ENCODE peak calls at places on chromosome 19, in eight cellular contexts. V, B, N, W, P, C, Q and I are unnamed samples.

GRCh38 chr19:49916839-49917733 is 11.9 kb upstream of the ATF5 start:
- DNase-seq in Q (no peak), P (no peak), C (no peak), V (no peak), N (no peak), W (no peak), B (no peak), I (no peak)

GRCh38 chr19:39465956-39466747 is 14.5 kb upstream of the TIMM50 start:
- DNase-seq in P (no peak), N (no peak), B (no peak), V (no peak), Q (no peak), C (no peak), W (no peak), I (no peak)

GRCh38 chr19:1026189-1027019 is at the start of gene CNN2:
- DNase-seq in B (no peak), C (peak), Q (peak), W (peak), V (peak), N (peak), P (no peak), I (no peak)

GRCh38 chr19:43711751-43712355 is 4.0 kb upstream of the IRGC start:
- DNase-seq in C (no peak), Q (no peak), P (no peak), V (no peak), B (no peak), N (no peak), W (no peak), I (no peak)

GRCh38 chr19:3238066-3238561 is 13.7 kb downstream of the CELF5 start:
- DNase-seq in Q (no peak), N (no peak), B (no peak), C (no peak), W (no peak), P (no peak), V (no peak), I (no peak)

GRCh38 chr19:18506545-18506944 is 15.3 kb downstream of the ELL start:
- DNase-seq in N (no peak), C (no peak), P (no peak), V (no peak), Q (no peak), W (no peak), B (no peak), I (no peak)

GRCh38 chr19:5219551-5220304 is 120.9 kb downstream of the PTPRS start:
- DNase-seq in V (no peak), W (no peak), N (no peak), Q (no peak), P (no peak), C (no peak), B (no peak), I (no peak)

GRCh38 chr19:45322311-45322710 is 364 bp downstream of the CKM start:
- DNase-seq in B (no peak), W (no peak), Q (no peak), N (no peak), C (no peak), V (no peak), P (no peak), I (no peak)

GRCh38 chr19:35717665-35718344 is at the start of gene KMT2B:
- DNase-seq in B (no peak), V (no peak), C (no peak), Q (no peak), N (peak), W (no peak), P (no peak), I (peak)

GRCh38 chr19:35373492-35373891 is 2.6 kb downstream of the GPR42 start:
- DNase-seq in P (no peak), W (no peak), N (no peak), B (no peak), V (no peak), Q (no peak), C (no peak), I (no peak)

GRCh38 chr19:11422163-11423068 is 3.3 kb upstream of the RGL3 start:
- DNase-seq in Q (peak), V (peak), N (peak), W (peak), C (peak), B (no peak), P (no peak), I (no peak)

GRCh38 chr19:16888629-16889371 is at the start of gene F2RL3:
- DNase-seq in B (no peak), W (no peak), N (peak), V (peak), Q (peak), P (no peak), C (no peak), I (no peak)

GRCh38 chr19:9842834-9843625 is 7.9 kb downstream of the PIN1 start:
- DNase-seq in B (no peak), P (no peak), V (no peak), Q (no peak), C (no peak), W (peak), N (no peak), I (no peak)

GRCh38 chr19:9936151-9937000 is at the start of gene OLFM2:
- DNase-seq in C (no peak), V (peak), P (no peak), W (peak), B (no peak), N (no peak), Q (no peak), I (no peak)

GRCh38 chr19:18336121-18336520 is 4.3 kb upstream of the PGPEP1 start:
- DNase-seq in B (no peak), P (no peak), N (no peak), V (no peak), W (no peak), C (no peak), Q (no peak), I (no peak)

GRCh38 chr19:57466489-57466888 is 9.5 kb upstream of the VN1R1 start:
- DNase-seq in C (no peak), B (no peak), P (no peak), V (peak), N (no peak), W (no peak), Q (no peak), I (no peak)

GRCh38 chr19:57465680-57466381 is 8.9 kb upstream of the VN1R1 start:
- DNase-seq in Q (peak), B (no peak), V (no peak), W (no peak), N (peak), P (no peak), C (peak), I (no peak)
- TF ChIP-seq CTCF in Q (peak), B (peak), V (peak), W (no peak), N (peak), P (peak), C (peak), I (no peak)

DNA sequence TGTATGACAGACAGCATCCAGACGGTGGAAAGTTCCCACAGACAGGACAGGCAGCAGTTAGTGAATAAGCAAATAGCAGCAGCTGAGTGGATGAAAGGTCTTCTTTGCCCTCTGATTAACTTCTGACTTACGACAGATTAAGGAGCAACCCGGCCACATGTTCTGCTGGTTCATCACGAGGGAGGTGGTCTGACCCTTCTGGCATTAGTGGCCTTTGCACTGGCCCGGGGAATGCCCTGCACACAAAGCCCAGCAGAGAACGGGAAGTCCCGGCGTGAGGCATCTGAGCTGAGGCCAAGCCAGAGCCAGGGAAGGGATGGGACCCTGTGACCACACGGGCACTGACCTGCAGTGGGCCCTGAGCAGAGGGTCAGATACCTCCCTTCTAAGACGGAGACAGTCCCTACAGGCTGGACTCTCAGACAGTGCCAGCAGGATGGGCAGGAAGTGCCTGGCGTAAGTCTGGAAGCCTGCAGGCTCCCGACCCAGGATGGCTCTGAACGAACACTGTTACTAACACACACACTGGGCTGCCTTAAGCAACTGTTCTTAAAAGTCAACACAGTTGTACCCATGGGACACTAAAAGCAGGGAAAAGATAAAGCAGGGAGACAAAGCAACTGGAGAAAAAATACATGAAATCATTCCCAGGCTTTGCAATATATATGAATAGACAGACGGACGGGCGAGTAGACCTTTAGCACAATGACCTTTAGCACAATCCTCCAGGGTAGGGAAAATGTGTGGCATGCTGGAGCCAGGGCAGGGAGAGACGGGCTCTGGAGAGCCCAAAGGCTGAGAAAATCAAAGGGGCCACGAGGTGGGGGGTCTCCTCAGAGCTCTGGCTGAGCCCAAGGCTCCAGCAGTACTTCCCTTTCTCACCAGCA is 6.3 kb downstream of the C19orf12 start:
- DNase-seq in C (peak), N (no peak), Q (peak), B (no peak), W (peak), V (peak), P (peak), I (no peak)
- TF ChIP-seq CTCF in C (no peak), N (no peak), Q (no peak), B (no peak), W (no peak), V (no peak), P (no peak), I (no peak)

GRCh38 chr19:13761423-13761822 is 2.9 kb upstream of the MRI1 start:
- DNase-seq in Q (no peak), P (no peak), W (no peak), C (no peak), V (no peak), B (no peak), N (no peak), I (no peak)
- TF ChIP-seq CTCF in Q (no peak), P (peak), W (no peak), C (no peak), V (no peak), B (no peak), N (no peak), I (peak)

DNA sequence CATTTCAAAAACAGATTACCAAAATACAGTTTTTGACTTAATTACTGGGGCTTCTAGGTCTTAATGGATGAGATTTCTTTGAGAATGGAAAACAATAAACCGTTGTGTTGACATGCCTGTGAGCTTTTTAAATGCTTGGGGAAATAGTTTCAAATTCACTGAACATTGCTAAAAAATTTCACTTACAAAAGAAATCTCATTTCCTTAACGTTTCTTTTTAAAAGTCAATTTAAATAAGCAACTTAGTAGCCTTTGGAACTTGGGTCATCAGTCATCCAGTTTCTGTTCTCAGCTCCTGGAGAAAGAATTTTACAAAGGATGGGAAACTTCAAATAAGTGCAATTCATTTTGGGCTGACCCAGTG is 4.4 kb downstream of the ZC3H4 start:
- DNase-seq in W (no peak), Q (no peak), V (no peak), N (no peak), P (no peak), C (no peak), B (no peak), I (no peak)
- TF ChIP-seq CTCF in W (no peak), Q (no peak), V (no peak), N (no peak), P (no peak), C (no peak), B (no peak), I (no peak)

GRCh38 chr19:47350599-47350998 is 1.5 kb downstream of the DHX34 start:
- DNase-seq in V (no peak), P (no peak), N (no peak), W (no peak), C (no peak), B (no peak), Q (no peak), I (no peak)
- TF ChIP-seq CTCF in V (no peak), P (no peak), N (no peak), W (no peak), C (no peak), B (no peak), Q (no peak), I (no peak)

DNA sequence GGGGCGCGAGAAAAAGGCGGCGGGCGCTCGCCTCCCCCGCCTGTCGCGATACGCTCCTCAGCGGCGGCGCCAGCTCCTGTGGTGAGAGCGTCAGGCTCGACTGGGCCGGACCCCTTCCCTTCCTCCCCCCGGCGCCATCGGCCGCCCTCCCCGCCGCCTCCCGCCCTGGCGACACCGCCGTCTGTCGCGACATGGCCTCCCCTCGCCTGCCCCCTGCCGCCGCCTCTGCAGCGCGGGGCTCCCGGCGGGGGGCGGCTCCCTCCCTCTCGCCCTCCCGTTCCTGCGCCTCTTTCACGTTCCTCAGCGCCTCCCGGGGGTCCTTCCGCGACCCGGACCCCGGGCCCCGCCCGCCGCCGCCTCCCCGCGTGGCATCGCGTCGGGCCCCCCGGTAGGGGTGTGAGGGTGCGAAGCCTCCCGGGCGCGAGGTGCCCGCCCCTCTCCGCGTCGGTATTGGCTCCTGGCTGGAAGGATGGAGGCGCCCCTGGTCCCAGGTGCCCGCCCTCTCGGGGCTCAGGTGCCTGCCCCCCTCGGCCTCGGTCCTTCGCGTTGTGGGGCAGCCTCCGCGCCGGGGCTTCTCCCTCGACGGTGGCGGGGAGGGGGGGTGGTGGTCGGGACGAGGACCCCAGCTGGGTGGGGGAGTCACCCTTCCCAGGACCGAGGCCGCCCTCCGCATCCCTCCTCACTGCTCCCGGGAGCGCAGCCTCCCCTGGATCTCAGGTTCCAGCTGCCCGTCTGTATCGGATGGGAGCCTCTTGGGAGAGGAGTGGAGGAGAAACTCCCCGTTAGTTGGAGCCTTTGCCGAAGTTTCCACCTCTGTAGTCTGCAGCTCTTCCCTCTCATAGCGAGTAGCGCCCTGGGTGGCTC is 583 bp downstream of the CNOT3 start:
- DNase-seq in V (no peak), N (peak), P (no peak), C (no peak), Q (no peak), B (no peak), W (no peak), I (no peak)
- TF ChIP-seq CTCF in V (peak), N (peak), P (peak), C (peak), Q (no peak), B (no peak), W (no peak), I (no peak)